ENCODE peak calls at places on chromosome 16, in eight cellular contexts. D, Q, N, V, O, G, B and H are unnamed samples.

GRCh38 chr16:70160388-70160787 is 13.2 kb upstream of the CLEC18C start:
- DNase-seq in D (no peak), Q (no peak), N (no peak), V (no peak), O (no peak), G (no peak), B (no peak), H (peak)

GRCh38 chr16:66440271-66440802 is 13.2 kb downstream of the BEAN1 start:
- DNase-seq in D (no peak), Q (no peak), N (no peak), V (no peak), O (no peak), G (no peak), B (no peak), H (peak)

GRCh38 chr16:75322706-75323105 is 71.3 kb upstream of the BCAR1 start:
- DNase-seq in D (no peak), Q (no peak), N (no peak), V (no peak), O (no peak), G (no peak), B (no peak), H (no peak)

GRCh38 chr16:87263418-87264052 is 53.7 kb downstream of the C16orf95 start:
- DNase-seq in D (no peak), Q (no peak), N (no peak), V (no peak), O (no peak), G (peak), B (no peak), H (no peak)

GRCh38 chr16:58418601-58419000 is 26.3 kb downstream of the GINS3 start:
- DNase-seq in D (no peak), Q (no peak), N (no peak), V (no peak), O (no peak), G (no peak), B (no peak), H (no peak)

GRCh38 chr16:30958164-30959083 is 870 bp downstream of the SETD1A start:
- DNase-seq in D (peak), Q (peak), N (peak), V (no peak), O (no peak), G (peak), B (peak), H (peak)

GRCh38 chr16:16014329-16015224 is 65.2 kb downstream of the ABCC1 start:
- DNase-seq in D (peak), Q (no peak), N (peak), V (no peak), O (peak), G (peak), B (peak), H (no peak)

GRCh38 chr16:85903576-85903975 is 4.6 kb downstream of the IRF8 start:
- DNase-seq in D (no peak), Q (no peak), N (no peak), V (no peak), O (no peak), G (no peak), B (no peak), H (no peak)

GRCh38 chr16:30660424-30661251 is 2.4 kb downstream of the FBRS start:
- DNase-seq in D (no peak), Q (peak), N (no peak), V (peak), O (no peak), G (no peak), B (no peak), H (no peak)

GRCh38 chr16:82185012-82185411 is 15.0 kb upstream of the MPHOSPH6 start:
- DNase-seq in D (no peak), Q (no peak), N (no peak), V (no peak), O (no peak), G (no peak), B (no peak), H (no peak)

GRCh38 chr16:1296688-1297412 is 12.6 kb upstream of the UBE2I start:
- DNase-seq in D (no peak), Q (no peak), N (no peak), V (peak), O (no peak), G (no peak), B (no peak), H (no peak)

GRCh38 chr16:89009343-89010209 is 32.6 kb upstream of the CBFA2T3 start:
- DNase-seq in D (no peak), Q (no peak), N (peak), V (peak), O (no peak), G (no peak), B (no peak), H (peak)

GRCh38 chr16:50318796-50319578 is 49.8 kb downstream of the BRD7 start:
- DNase-seq in D (no peak), Q (no peak), N (no peak), V (no peak), O (no peak), G (no peak), B (no peak), H (no peak)

GRCh38 chr16:74020086-74020670 is 276.4 kb upstream of the PSMD7 start:
- DNase-seq in D (no peak), Q (no peak), N (no peak), V (no peak), O (no peak), G (no peak), B (no peak), H (no peak)

GRCh38 chr16:79602615-79603014 is 2.1 kb upstream of the MAF start:
- DNase-seq in D (no peak), Q (no peak), N (no peak), V (no peak), O (no peak), G (no peak), B (no peak), H (no peak)

GRCh38 chr16:65547799-65548446 is 426.1 kb upstream of the CDH11 start:
- DNase-seq in D (peak), Q (no peak), N (no peak), V (no peak), O (no peak), G (no peak), B (no peak), H (no peak)

GRCh38 chr16:48497932-48498760 is 111.8 kb downstream of the N4BP1 start:
- DNase-seq in D (no peak), Q (no peak), N (no peak), V (no peak), O (no peak), G (peak), B (no peak), H (peak)

GRCh38 chr16:66714659-66715307 is 18.2 kb upstream of the CMTM4 start:
- DNase-seq in D (no peak), Q (no peak), N (no peak), V (no peak), O (peak), G (no peak), B (peak), H (peak)

GRCh38 chr16:10895053-10895946 is 18.3 kb downstream of the CIITA start:
- DNase-seq in D (peak), Q (peak), N (no peak), V (peak), O (no peak), G (no peak), B (no peak), H (no peak)

GRCh38 chr16:77820340-77820739 is 32.0 kb downstream of the VAT1L start:
- DNase-seq in D (no peak), Q (no peak), N (no peak), V (no peak), O (no peak), G (no peak), B (no peak), H (no peak)

GRCh38 chr16:52076332-52077115 is 470.4 kb downstream of the TOX3 start:
- DNase-seq in D (no peak), Q (no peak), N (no peak), V (no peak), O (no peak), G (no peak), B (no peak), H (no peak)

GRCh38 chr16:28879261-28879840 is 1.1 kb downstream of the ATP2A1 start:
- DNase-seq in D (no peak), Q (no peak), N (peak), V (no peak), O (no peak), G (no peak), B (no peak), H (no peak)

GRCh38 chr16:72879846-72880245 is 168.1 kb downstream of the ZFHX3 start:
- DNase-seq in D (no peak), Q (no peak), N (no peak), V (no peak), O (no peak), G (no peak), B (no peak), H (no peak)

GRCh38 chr16:58628845-58629680 is 563 bp downstream of the CNOT1 start:
- DNase-seq in D (peak), Q (peak), N (peak), V (peak), O (no peak), G (peak), B (peak), H (peak)

GRCh38 chr16:50547340-50547865 is 793 bp upstream of the NKD1 start:
- DNase-seq in D (no peak), Q (peak), N (no peak), V (peak), O (no peak), G (peak), B (peak), H (no peak)

GRCh38 chr16:59370717-59371116 is 636.6 kb upstream of the GOT2 start:
- DNase-seq in D (no peak), Q (no peak), N (no peak), V (no peak), O (no peak), G (no peak), B (no peak), H (no peak)

GRCh38 chr16:23207485-23207884 is 24.9 kb downstream of the SCNN1G start:
- DNase-seq in D (no peak), Q (no peak), N (no peak), V (no peak), O (no peak), G (no peak), B (peak), H (no peak)

GRCh38 chr16:80806957-80807356 is 2.6 kb upstream of the CDYL2 start:
- DNase-seq in D (peak), Q (no peak), N (no peak), V (peak), O (no peak), G (no peak), B (no peak), H (no peak)

GRCh38 chr16:14132696-14133048 is 61.6 kb downstream of the MRTFB start:
- DNase-seq in D (no peak), Q (no peak), N (no peak), V (no peak), O (no peak), G (no peak), B (no peak), H (no peak)